ENCODE peak calls at places on chromosomes 4 and X, in six cellular contexts. Y is HCT116; B is CD8-positive, alpha-beta T cell; X is IMR-90; R is right lobe of liver; Z is GM23338. A is an unnamed sample. For H3K4me1, the result is how much of the 10 kb centered on the place peaks cover.

GRCh38 chr4:138085956-138086355 is 156.2 kb downstream of the SLC7A11 start:
- DNase-seq in B (no peak), Z (no peak), R (no peak), Y (no peak), X (no peak), A (no peak)

GRCh38 chr4:8072235-8072968 is 86.2 kb downstream of the ABLIM2 start:
- DNase-seq in X (no peak), Z (no peak), Y (no peak), R (no peak), B (no peak), A (no peak)

GRCh38 chr4:107183155-107183774 is 147.2 kb upstream of the DKK2 start:
- DNase-seq in R (no peak), Z (peak), B (no peak), X (peak), Y (peak), A (peak)

GRCh38 chrX:37959212-37960021 is 46.9 kb upstream of the SYTL5 start:
- DNase-seq in Y (no peak), R (no peak), Z (peak), X (no peak), B (no peak), A (no peak)

GRCh38 chrX:40010550-40011364 is 87.0 kb downstream of the BCOR start:
- DNase-seq in R (no peak), B (no peak), X (no peak), Z (no peak), Y (no peak), A (no peak)

GRCh38 chr4:73021634-73022033 is 47.9 kb downstream of the COX18 start:
- DNase-seq in Y (peak), B (no peak), X (peak), R (no peak), Z (peak), A (peak)

GRCh38 chrX:16839852-16840460 is 30.2 kb downstream of the RBBP7 start:
- DNase-seq in Z (no peak), Y (no peak), R (no peak), X (peak), B (no peak), A (peak)

GRCh38 chr4:61716437-61716836 is 516.3 kb downstream of the ADGRL3 start:
- DNase-seq in Z (no peak), X (no peak), B (no peak), Y (no peak), R (no peak), A (no peak)

GRCh38 chr4:186936496-186937375 is 213.1 kb upstream of the FAT1 start:
- DNase-seq in X (peak), Z (no peak), R (no peak), Y (peak), B (no peak), A (peak)

GRCh38 chrX:72436010-72436409 is 130.3 kb upstream of the CITED1 start:
- DNase-seq in X (no peak), B (no peak), R (no peak), Z (no peak), Y (no peak), A (no peak)

GRCh38 chrX:110026099-110026844 is 23.4 kb downstream of the TMEM164 start:
- DNase-seq in R (no peak), B (no peak), Z (no peak), X (no peak), Y (no peak), A (peak)

GRCh38 chrX:39850630-39851152 is 247.1 kb downstream of the BCOR start:
- DNase-seq in R (no peak), B (no peak), Y (no peak), X (peak), Z (no peak), A (no peak)

GRCh38 chr4:12633058-12633651 is 851.0 kb downstream of the RAB28 start:
- DNase-seq in Z (peak), Y (peak), X (peak), B (peak), R (peak), A (no peak)

GRCh38 chr4:151659631-151660030 is 101.2 kb downstream of the GATB start:
- DNase-seq in R (no peak), X (no peak), Z (no peak), B (no peak), Y (no peak), A (no peak)

DNA sequence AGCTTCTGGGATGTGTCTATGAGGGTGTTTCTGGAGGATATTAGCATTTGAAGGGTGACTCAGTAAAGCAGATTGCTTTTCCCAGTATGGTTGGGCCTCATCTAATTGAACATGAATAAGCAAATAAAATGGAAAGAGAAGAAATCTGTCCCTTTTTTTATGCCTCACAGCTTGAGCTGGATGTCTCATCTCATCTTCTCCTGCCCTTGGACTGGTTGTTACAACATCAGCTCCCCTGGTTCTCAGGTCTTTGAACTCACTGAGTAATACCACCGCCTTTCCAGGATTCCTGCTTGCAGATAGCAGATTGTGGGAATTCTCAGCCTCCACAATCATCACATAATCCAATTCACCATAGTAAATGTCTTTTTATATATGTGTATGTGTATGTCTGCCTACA is 1149.2 kb downstream of the PCDH18 start:
- DNase-seq in Z (no peak), R (no peak), X (peak), Y (no peak), B (no peak), A (no peak)
- TF ChIP-seq CTCF in Z (no peak), R (no peak), X (no peak), Y (no peak), B (no peak), A (no peak)

DNA sequence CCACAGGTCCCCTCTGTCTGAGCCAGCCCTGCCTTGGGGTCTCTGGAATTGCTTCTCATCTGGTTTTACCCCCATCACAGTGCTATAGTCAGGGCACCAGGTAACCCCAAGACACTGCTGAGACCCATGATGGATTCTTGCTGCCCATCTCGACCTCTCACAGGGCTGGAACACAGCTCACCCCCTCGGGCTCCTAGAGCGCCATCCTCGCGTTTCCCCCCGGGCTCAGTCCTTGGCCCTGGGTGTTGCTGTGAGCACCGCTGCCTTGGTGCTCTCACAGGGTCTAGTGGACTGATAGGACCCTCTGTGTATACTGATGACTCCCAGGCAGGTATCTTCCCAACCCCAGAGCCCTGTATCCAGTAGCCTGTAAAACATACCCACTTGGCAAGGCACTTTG is 8.8 kb downstream of the MAEA start:
- DNase-seq in B (no peak), Z (no peak), Y (no peak), X (no peak), R (peak), A (no peak)
- H3K4me1 ChIP-seq in B (under half), Z (under half), Y (under half), X (under half), R (under half), A (under half)

GRCh38 chr4:98260579-98261290 is 449 bp upstream of the RAP1GDS1 start:
- DNase-seq in X (peak), B (peak), R (peak), Y (peak), Z (peak), A (peak)

GRCh38 chr4:98261291-98262271 is at the start of gene RAP1GDS1:
- DNase-seq in B (peak), R (peak), Y (peak), X (peak), Z (peak), A (peak)

GRCh38 chr4:98262431-98262830 is 1.2 kb downstream of the RAP1GDS1 start:
- DNase-seq in Y (no peak), X (no peak), B (no peak), R (no peak), Z (peak), A (no peak)

GRCh38 chr4:98260047-98260578 is 1.1 kb upstream of the RAP1GDS1 start:
- DNase-seq in B (peak), R (peak), X (peak), Y (peak), Z (peak), A (peak)
- TF ChIP-seq CTCF in B (no peak), R (no peak), X (no peak), Y (no peak), Z (no peak), A (no peak)

GRCh38 chr4:71568131-71568530 is 215.7 kb downstream of the GC start:
- DNase-seq in Y (no peak), X (no peak), Z (no peak), R (no peak), B (no peak), A (no peak)

GRCh38 chr4:71564775-71565174 is 219.1 kb downstream of the GC start:
- DNase-seq in B (no peak), Y (no peak), X (no peak), Z (no peak), R (no peak), A (no peak)

GRCh38 chr4:71566856-71567255 is 217.0 kb downstream of the GC start:
- DNase-seq in R (no peak), Y (no peak), B (no peak), Z (no peak), X (no peak), A (no peak)

GRCh38 chr4:71571346-71571745 is 212.5 kb downstream of the GC start:
- DNase-seq in R (no peak), B (no peak), X (no peak), Z (no peak), Y (no peak), A (no peak)

GRCh38 chr4:71570492-71570891 is 213.4 kb downstream of the GC start:
- DNase-seq in R (no peak), B (no peak), X (peak), Z (no peak), Y (no peak), A (no peak)
- H3K4me1 ChIP-seq in R (under half), B (under half), X (under half), Z (under half), Y (under half), A (under half)

DNA sequence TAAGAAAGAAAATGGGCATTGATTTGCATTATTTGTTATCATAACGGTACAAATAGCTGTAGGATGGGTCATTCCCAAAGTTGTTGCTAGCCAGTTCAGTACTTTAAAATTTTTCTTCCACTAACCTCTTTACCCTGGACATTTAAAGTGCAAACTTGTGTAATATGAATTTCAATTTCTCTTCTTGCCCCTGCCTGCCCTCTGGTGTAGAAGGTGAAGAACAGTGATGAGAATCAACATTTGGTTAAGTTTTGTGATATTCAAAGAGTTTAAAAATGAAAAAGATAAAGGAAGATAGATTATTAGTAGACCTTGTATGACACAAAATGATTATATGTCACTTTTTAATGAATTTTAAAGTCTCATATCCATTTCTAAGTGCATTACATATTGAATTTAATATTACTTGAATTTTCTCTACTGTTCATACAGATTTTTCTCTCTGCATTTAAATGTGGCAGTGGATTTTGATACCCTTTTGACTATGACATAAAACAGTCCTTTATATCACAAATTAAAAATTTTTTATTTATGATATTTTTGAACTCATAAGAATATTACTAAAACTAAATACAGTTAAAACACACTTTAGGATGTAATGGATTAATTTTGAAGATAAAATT is 337.7 kb downstream of the BMPR1B start:
- DNase-seq in Z (peak), Y (peak), B (no peak), R (no peak), X (peak), A (no peak)
- TF ChIP-seq CTCF in Z (peak), Y (peak), B (no peak), R (peak), X (peak), A (peak)